ENCODE peak calls at places on chromosome 19, in four cellular contexts. I is GM12865, V is heart right ventricle, P is lung. C is an unnamed sample.

GRCh38 chr19:40348961-40349507 is 539 bp downstream of the PLD3 start:
- DNase-seq in V (peak; percentile 18), P (no peak), I (peak; percentile 42), C (no peak)

GRCh38 chr19:35342430-35342829 is 5.3 kb upstream of the FFAR1 start:
- DNase-seq in V (no peak), I (no peak), P (no peak), C (no peak)

GRCh38 chr19:46783670-46784069 is 4.7 kb downstream of the SLC1A5 start:
- DNase-seq in P (no peak), I (no peak), V (no peak), C (no peak)

GRCh38 chr19:13978721-13979191 is 26.4 kb downstream of the DCAF15 start:
- DNase-seq in V (no peak), I (no peak), P (no peak), C (no peak)

GRCh38 chr19:1004204-1004802 is 4.1 kb downstream of the GRIN3B start:
- DNase-seq in P (no peak), V (no peak), I (no peak), C (no peak)

GRCh38 chr19:20334760-20335159 is 167.7 kb downstream of the ZNF486 start:
- DNase-seq in P (no peak), I (no peak), V (no peak), C (no peak)

GRCh38 chr19:38944981-38945506 is 14.3 kb downstream of the MRPS12 start:
- DNase-seq in P (no peak), V (no peak), I (no peak), C (no peak)

GRCh38 chr19:45079063-45079910 is at the start of gene GEMIN7:
- DNase-seq in I (peak; percentile 92), V (peak; percentile 68), P (peak; percentile 70), C (peak; percentile 84)

GRCh38 chr19:49875801-49876421 is 1.2 kb downstream of the AKT1S1 start:
- DNase-seq in V (peak; percentile 72), P (peak; percentile 74), I (peak; percentile 66), C (no peak)

GRCh38 chr19:49362926-49363264 is 679 bp upstream of the TEAD2 start:
- DNase-seq in I (no peak), P (peak; percentile 49), V (peak; percentile 62), C (peak; percentile 48)

GRCh38 chr19:8131517-8131916 is 17.9 kb downstream of the FBN3 start:
- DNase-seq in P (no peak), I (no peak), V (no peak), C (no peak)

GRCh38 chr19:8128551-8128950 is 20.8 kb downstream of the FBN3 start:
- DNase-seq in V (no peak), P (no peak), I (no peak), C (no peak)

GRCh38 chr19:8127311-8127710 is 22.1 kb downstream of the FBN3 start:
- DNase-seq in I (no peak), P (no peak), V (no peak), C (no peak)

GRCh38 chr19:8126511-8126910 is 22.9 kb downstream of the FBN3 start:
- DNase-seq in V (no peak), P (no peak), I (no peak), C (no peak)

GRCh38 chr19:8129061-8129460 is 20.3 kb downstream of the FBN3 start:
- DNase-seq in V (no peak), I (no peak), P (no peak), C (no peak)
- TF ChIP-seq CTCF in V (no peak), I (no peak), P (no peak), C (no peak)

DNA sequence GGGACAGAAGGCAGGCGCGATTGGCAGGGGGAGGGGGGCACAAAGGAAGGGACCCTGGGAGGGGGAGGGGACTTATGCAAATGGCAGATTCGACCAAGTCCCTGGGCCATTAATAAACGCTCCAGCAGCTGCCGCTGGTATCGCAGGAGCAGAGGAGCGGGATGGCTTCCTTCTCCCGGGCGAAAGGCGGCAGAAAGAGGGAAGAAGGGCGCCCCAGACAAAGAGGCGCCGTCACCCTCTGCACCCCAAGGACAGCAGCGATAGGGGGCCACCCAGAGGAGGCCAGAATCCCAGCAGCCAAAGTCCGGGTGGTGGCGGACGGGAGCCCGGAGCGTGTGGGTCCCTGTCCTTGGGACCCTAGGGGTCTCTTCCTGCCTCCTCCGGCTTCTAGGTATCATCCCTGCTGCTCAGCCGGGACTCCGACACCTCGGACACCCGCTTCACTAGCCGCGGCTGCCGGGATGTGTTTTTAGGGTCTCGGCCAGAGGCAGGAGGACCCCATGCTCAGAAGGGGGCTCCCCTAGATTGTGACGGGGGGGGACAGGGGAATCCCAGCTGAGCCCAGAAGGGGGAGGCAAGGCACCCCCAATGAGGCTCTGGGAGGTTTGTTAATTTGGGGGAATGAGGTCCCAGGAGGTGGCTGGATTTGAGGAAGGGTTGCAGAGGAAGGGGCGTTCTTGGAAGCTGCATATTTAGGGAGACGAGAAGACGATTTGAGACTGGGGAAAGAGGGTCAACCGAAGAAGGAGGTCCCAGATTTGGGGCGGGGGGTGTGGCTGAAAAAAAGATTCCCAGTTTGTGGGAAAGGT is 1.7 kb downstream of the PTPRS start:
- DNase-seq in P (no peak), I (no peak), V (no peak), C (peak; percentile 73)
- TF ChIP-seq CTCF in P (no peak), I (no peak), V (no peak), C (peak; percentile 74)

DNA sequence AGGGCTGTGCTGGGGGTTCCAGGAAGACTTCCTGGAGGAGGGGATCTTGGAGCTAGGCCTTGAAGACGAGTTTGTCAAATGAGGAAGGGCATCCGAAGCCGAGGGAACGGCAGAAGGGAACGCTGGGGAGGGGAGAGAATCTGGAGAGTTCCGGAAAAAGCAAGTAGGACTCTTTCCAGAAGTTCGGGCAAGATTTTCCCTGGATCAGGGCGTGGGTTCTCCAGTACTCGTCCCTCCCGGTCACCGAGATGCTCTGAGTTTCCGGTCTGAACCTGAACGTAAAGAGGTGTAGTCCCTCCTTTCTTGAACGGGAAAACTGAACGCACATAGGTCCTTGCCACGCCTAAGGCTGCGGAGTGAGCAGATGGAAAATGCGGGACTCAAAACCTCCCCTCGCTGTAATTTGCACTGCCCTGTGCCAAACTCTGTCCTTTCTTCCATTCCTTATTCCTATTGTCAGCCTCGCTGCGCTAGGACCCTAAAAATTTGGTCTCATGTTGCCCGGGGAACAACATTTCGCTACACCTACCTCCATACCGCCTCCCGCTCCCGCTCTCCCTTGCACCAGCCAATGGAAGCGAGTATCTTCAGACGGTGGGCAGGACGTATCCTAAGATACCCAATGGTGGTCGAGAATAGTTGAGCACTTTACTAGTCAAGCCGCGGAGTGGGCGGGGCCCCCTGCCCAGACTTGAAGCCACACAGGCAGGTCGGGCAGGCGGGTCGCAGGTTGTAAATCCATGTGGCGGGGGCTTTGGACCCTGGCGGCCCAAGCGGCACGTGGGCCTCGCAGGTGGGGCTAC is at the start of gene GTPBP3:
- DNase-seq in V (peak; percentile 97), I (peak; percentile 99), P (peak; percentile 97), C (peak; percentile 98)
- TF ChIP-seq CTCF in V (no peak), I (no peak), P (no peak), C (no peak)

GRCh38 chr19:12884926-12885748 is 1.9 kb downstream of the KLF1 start:
- DNase-seq in I (peak; percentile 89), V (peak; percentile 47), P (peak; percentile 90), C (peak; percentile 83)
- TF ChIP-seq CTCF in I (peak; percentile 63), V (peak; percentile 62), P (peak; percentile 33), C (peak; percentile 83)

GRCh38 chr19:33373701-33374405 is at the start of gene CEBPG:
- DNase-seq in I (peak; percentile 63), V (peak; percentile 61), P (peak; percentile 57), C (peak; percentile 87)
- TF ChIP-seq CTCF in I (peak; percentile 12), V (no peak), P (no peak), C (peak; percentile 14)